ENCODE peak calls at places on chromosomes 7 and 10, in four cellular contexts. N, B, C and I are unnamed samples.

GRCh38 chr7:151409555-151410404 is at the start of gene WDR86:
- DNase-seq in B (no peak), N (peak), C (no peak), I (no peak)

GRCh38 chr7:141511370-141512335 is 39.6 kb upstream of the AGK start:
- DNase-seq in B (peak), N (peak), C (peak), I (no peak)

GRCh38 chr7:92633211-92633906 is 43.2 kb upstream of the FAM133B start:
- DNase-seq in C (no peak), B (peak), N (no peak), I (no peak)

GRCh38 chr10:70462349-70462984 is 16.1 kb upstream of the PALD1 start:
- DNase-seq in N (no peak), B (peak), C (no peak), I (no peak)

GRCh38 chr7:135253851-135254815 is 20.5 kb downstream of the STRA8 start:
- DNase-seq in B (peak), C (no peak), N (no peak), I (no peak)

GRCh38 chr7:140540142-140540777 is 61.0 kb upstream of the MKRN1 start:
- DNase-seq in B (no peak), C (no peak), N (no peak), I (no peak)

GRCh38 chr10:121078672-121079102 is 227.5 kb downstream of the WDR11 start:
- DNase-seq in N (no peak), C (no peak), B (no peak), I (no peak)

GRCh38 chr7:27576360-27576944 is 86.2 kb downstream of the HIBADH start:
- DNase-seq in C (no peak), B (peak), N (no peak), I (peak)

GRCh38 chr7:561631-562393 is 42.2 kb upstream of the PDGFA start:
- DNase-seq in C (no peak), N (no peak), B (peak), I (no peak)

GRCh38 chr10:93224005-93224779 is 150.5 kb downstream of the CYP26A1 start:
- DNase-seq in B (no peak), C (no peak), N (no peak), I (no peak)

GRCh38 chr7:17105701-17106100 is 192.8 kb upstream of the AHR start:
- DNase-seq in B (no peak), C (no peak), N (no peak), I (no peak)

GRCh38 chr10:110344622-110345021 is 39.9 kb upstream of the SMNDC1 start:
- DNase-seq in C (no peak), N (no peak), B (peak), I (no peak)